ENCODE peak calls at places on chromosome 22, in ten cellular contexts. One of them, this sample, is unnamed.

GRCh38 chr22:50209893-50210292 is 9.1 kb downstream of the SELENOO start:
- DNase-seq in IMR-90: peak
- DNase-seq in heart left ventricle: no peak
- DNase-seq in sigmoid colon: peak
- DNase-seq in upper lobe of left lung: peak
- DNase-seq in A549: peak
- DNase-seq in uterus: peak
- DNase-seq in lower leg skin: no peak
- DNase-seq in thyroid gland: peak
- DNase-seq in gastrocnemius medialis: peak
- DNase-seq in this sample: peak

GRCh38 chr22:39219071-39220050 is 25.4 kb downstream of the PDGFB start:
- DNase-seq in IMR-90: no peak
- DNase-seq in heart left ventricle: peak
- DNase-seq in sigmoid colon: peak
- DNase-seq in upper lobe of left lung: no peak
- DNase-seq in A549: no peak
- DNase-seq in uterus: no peak
- DNase-seq in lower leg skin: no peak
- DNase-seq in thyroid gland: no peak
- DNase-seq in gastrocnemius medialis: no peak
- DNase-seq in this sample: peak

GRCh38 chr22:20805972-20806471 is 32.1 kb downstream of the SERPIND1 start:
- DNase-seq in IMR-90: peak
- DNase-seq in heart left ventricle: no peak
- DNase-seq in sigmoid colon: no peak
- DNase-seq in upper lobe of left lung: no peak
- DNase-seq in A549: no peak
- DNase-seq in uterus: no peak
- DNase-seq in lower leg skin: no peak
- DNase-seq in thyroid gland: no peak
- DNase-seq in gastrocnemius medialis: no peak
- DNase-seq in this sample: no peak

GRCh38 chr22:25475554-25476022 is 88.9 kb upstream of the GRK3 start:
- DNase-seq in IMR-90: peak
- DNase-seq in heart left ventricle: peak
- DNase-seq in sigmoid colon: peak
- DNase-seq in upper lobe of left lung: no peak
- DNase-seq in A549: no peak
- DNase-seq in uterus: no peak
- DNase-seq in lower leg skin: no peak
- DNase-seq in thyroid gland: peak
- DNase-seq in gastrocnemius medialis: no peak
- DNase-seq in this sample: no peak

GRCh38 chr22:37316405-37316804 is 34.1 kb downstream of the CYTH4 start:
- DNase-seq in IMR-90: no peak
- DNase-seq in heart left ventricle: no peak
- DNase-seq in sigmoid colon: no peak
- DNase-seq in upper lobe of left lung: no peak
- DNase-seq in A549: no peak
- DNase-seq in uterus: no peak
- DNase-seq in lower leg skin: no peak
- DNase-seq in thyroid gland: no peak
- DNase-seq in gastrocnemius medialis: no peak
- DNase-seq in this sample: no peak

GRCh38 chr22:20530368-20531153 is 23.2 kb downstream of the MED15 start:
- DNase-seq in IMR-90: peak
- DNase-seq in heart left ventricle: no peak
- DNase-seq in sigmoid colon: no peak
- DNase-seq in upper lobe of left lung: no peak
- DNase-seq in A549: peak
- DNase-seq in uterus: no peak
- DNase-seq in lower leg skin: no peak
- DNase-seq in thyroid gland: peak
- DNase-seq in gastrocnemius medialis: peak
- DNase-seq in this sample: no peak

GRCh38 chr22:23058063-23058462 is 12.3 kb upstream of the GNAZ start:
- DNase-seq in IMR-90: no peak
- DNase-seq in heart left ventricle: no peak
- DNase-seq in sigmoid colon: no peak
- DNase-seq in upper lobe of left lung: no peak
- DNase-seq in A549: no peak
- DNase-seq in uterus: no peak
- DNase-seq in lower leg skin: no peak
- DNase-seq in thyroid gland: no peak
- DNase-seq in gastrocnemius medialis: no peak
- DNase-seq in this sample: no peak

GRCh38 chr22:33717694-33718396 is 202.4 kb downstream of the LARGE1 start:
- DNase-seq in IMR-90: no peak
- DNase-seq in heart left ventricle: no peak
- DNase-seq in sigmoid colon: no peak
- DNase-seq in upper lobe of left lung: no peak
- DNase-seq in A549: no peak
- DNase-seq in uterus: no peak
- DNase-seq in lower leg skin: no peak
- DNase-seq in thyroid gland: no peak
- DNase-seq in gastrocnemius medialis: no peak
- DNase-seq in this sample: no peak

GRCh38 chr22:32079110-32080089 is 36.3 kb downstream of the SLC5A1 start:
- DNase-seq in IMR-90: peak
- DNase-seq in heart left ventricle: no peak
- DNase-seq in sigmoid colon: no peak
- DNase-seq in upper lobe of left lung: no peak
- DNase-seq in A549: peak
- DNase-seq in uterus: no peak
- DNase-seq in lower leg skin: no peak
- DNase-seq in thyroid gland: no peak
- DNase-seq in gastrocnemius medialis: peak
- DNase-seq in this sample: no peak

GRCh38 chr22:38766076-38766777 is 10.4 kb upstream of the SUN2 start:
- DNase-seq in IMR-90: peak
- DNase-seq in heart left ventricle: no peak
- DNase-seq in sigmoid colon: peak
- DNase-seq in upper lobe of left lung: no peak
- DNase-seq in A549: peak
- DNase-seq in uterus: peak
- DNase-seq in lower leg skin: peak
- DNase-seq in thyroid gland: peak
- DNase-seq in gastrocnemius medialis: peak
- DNase-seq in this sample: no peak

GRCh38 chr22:38272373-38273134 is at the start of gene TMEM184B:
- DNase-seq in IMR-90: peak
- DNase-seq in heart left ventricle: peak
- DNase-seq in sigmoid colon: peak
- DNase-seq in upper lobe of left lung: peak
- DNase-seq in A549: peak
- DNase-seq in uterus: peak
- DNase-seq in lower leg skin: peak
- DNase-seq in thyroid gland: peak
- DNase-seq in gastrocnemius medialis: peak
- DNase-seq in this sample: peak

GRCh38 chr22:43823353-43823908 is 11.3 kb upstream of the EFCAB6 start:
- DNase-seq in IMR-90: no peak
- DNase-seq in heart left ventricle: no peak
- DNase-seq in sigmoid colon: no peak
- DNase-seq in upper lobe of left lung: no peak
- DNase-seq in A549: peak
- DNase-seq in uterus: no peak
- DNase-seq in lower leg skin: no peak
- DNase-seq in thyroid gland: no peak
- DNase-seq in gastrocnemius medialis: no peak
- DNase-seq in this sample: no peak
- TF ChIP-seq POLR2A in IMR-90: no peak
- TF ChIP-seq POLR2A in heart left ventricle: no peak
- TF ChIP-seq POLR2A in sigmoid colon: no peak
- TF ChIP-seq POLR2A in upper lobe of left lung: no peak
- TF ChIP-seq POLR2A in A549: no peak
- TF ChIP-seq POLR2A in uterus: no peak
- TF ChIP-seq POLR2A in lower leg skin: no peak
- TF ChIP-seq POLR2A in thyroid gland: no peak
- TF ChIP-seq POLR2A in gastrocnemius medialis: no peak
- TF ChIP-seq POLR2A in this sample: no peak

DNA sequence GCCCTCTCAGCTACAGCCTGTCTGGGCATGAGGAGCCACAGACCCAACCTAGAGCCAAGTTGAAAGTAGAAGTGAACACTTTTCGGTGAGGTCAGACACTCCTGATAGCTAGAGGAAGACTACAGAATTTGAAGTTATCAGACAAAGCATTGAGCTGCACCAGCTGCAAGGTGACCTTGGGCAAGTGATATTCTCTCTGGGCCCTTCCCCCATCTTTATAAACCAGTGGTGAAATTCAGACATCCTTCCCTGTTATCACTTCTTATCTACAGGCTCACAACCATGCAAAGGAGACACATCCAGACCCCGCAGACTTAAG is 8.0 kb upstream of the PMM1 start:
- DNase-seq in IMR-90: no peak
- DNase-seq in heart left ventricle: no peak
- DNase-seq in sigmoid colon: no peak
- DNase-seq in upper lobe of left lung: no peak
- DNase-seq in A549: no peak
- DNase-seq in uterus: no peak
- DNase-seq in lower leg skin: no peak
- DNase-seq in thyroid gland: no peak
- DNase-seq in gastrocnemius medialis: no peak
- DNase-seq in this sample: no peak
- TF ChIP-seq CTCF in IMR-90: no peak
- TF ChIP-seq CTCF in heart left ventricle: peak
- TF ChIP-seq CTCF in sigmoid colon: no peak
- TF ChIP-seq CTCF in upper lobe of left lung: no peak
- TF ChIP-seq CTCF in A549: no peak
- TF ChIP-seq CTCF in uterus: no peak
- TF ChIP-seq CTCF in lower leg skin: no peak
- TF ChIP-seq CTCF in thyroid gland: no peak
- TF ChIP-seq CTCF in gastrocnemius medialis: no peak
- TF ChIP-seq CTCF in this sample: no peak

GRCh38 chr22:46004105-46004866 is 27.3 kb upstream of the WNT7B start:
- DNase-seq in IMR-90: no peak
- DNase-seq in heart left ventricle: no peak
- DNase-seq in sigmoid colon: peak
- DNase-seq in upper lobe of left lung: no peak
- DNase-seq in A549: no peak
- DNase-seq in uterus: no peak
- DNase-seq in lower leg skin: no peak
- DNase-seq in thyroid gland: no peak
- DNase-seq in gastrocnemius medialis: peak
- DNase-seq in this sample: peak

GRCh38 chr22:46001046-46001425 is 24.1 kb upstream of the WNT7B start:
- DNase-seq in IMR-90: no peak
- DNase-seq in heart left ventricle: no peak
- DNase-seq in sigmoid colon: no peak
- DNase-seq in upper lobe of left lung: no peak
- DNase-seq in A549: no peak
- DNase-seq in uterus: no peak
- DNase-seq in lower leg skin: no peak
- DNase-seq in thyroid gland: no peak
- DNase-seq in gastrocnemius medialis: no peak
- DNase-seq in this sample: peak

GRCh38 chr22:46001426-46002106 is 24.6 kb upstream of the WNT7B start:
- DNase-seq in IMR-90: no peak
- DNase-seq in heart left ventricle: peak
- DNase-seq in sigmoid colon: peak
- DNase-seq in upper lobe of left lung: no peak
- DNase-seq in A549: no peak
- DNase-seq in uterus: no peak
- DNase-seq in lower leg skin: no peak
- DNase-seq in thyroid gland: peak
- DNase-seq in gastrocnemius medialis: no peak
- DNase-seq in this sample: peak

GRCh38 chr22:46002757-46003270 is 25.9 kb upstream of the WNT7B start:
- DNase-seq in IMR-90: peak
- DNase-seq in heart left ventricle: no peak
- DNase-seq in sigmoid colon: peak
- DNase-seq in upper lobe of left lung: no peak
- DNase-seq in A549: peak
- DNase-seq in uterus: no peak
- DNase-seq in lower leg skin: no peak
- DNase-seq in thyroid gland: no peak
- DNase-seq in gastrocnemius medialis: peak
- DNase-seq in this sample: peak

GRCh38 chr22:46003271-46004091 is 26.5 kb upstream of the WNT7B start:
- DNase-seq in IMR-90: no peak
- DNase-seq in heart left ventricle: no peak
- DNase-seq in sigmoid colon: peak
- DNase-seq in upper lobe of left lung: no peak
- DNase-seq in A549: no peak
- DNase-seq in uterus: no peak
- DNase-seq in lower leg skin: no peak
- DNase-seq in thyroid gland: no peak
- DNase-seq in gastrocnemius medialis: no peak
- DNase-seq in this sample: peak
- TF ChIP-seq POLR2A in IMR-90: no peak
- TF ChIP-seq POLR2A in heart left ventricle: no peak
- TF ChIP-seq POLR2A in sigmoid colon: no peak
- TF ChIP-seq POLR2A in upper lobe of left lung: no peak
- TF ChIP-seq POLR2A in A549: no peak
- TF ChIP-seq POLR2A in uterus: no peak
- TF ChIP-seq POLR2A in lower leg skin: no peak
- TF ChIP-seq POLR2A in thyroid gland: no peak
- TF ChIP-seq POLR2A in gastrocnemius medialis: no peak
- TF ChIP-seq POLR2A in this sample: no peak

GRCh38 chr22:29028468-29028867 is 33.2 kb downstream of the C22orf31 start:
- DNase-seq in IMR-90: no peak
- DNase-seq in heart left ventricle: no peak
- DNase-seq in sigmoid colon: no peak
- DNase-seq in upper lobe of left lung: no peak
- DNase-seq in A549: no peak
- DNase-seq in uterus: no peak
- DNase-seq in lower leg skin: no peak
- DNase-seq in thyroid gland: no peak
- DNase-seq in gastrocnemius medialis: no peak
- DNase-seq in this sample: no peak

GRCh38 chr22:29031236-29031982 is 30.2 kb downstream of the C22orf31 start:
- DNase-seq in IMR-90: peak
- DNase-seq in heart left ventricle: peak
- DNase-seq in sigmoid colon: peak
- DNase-seq in upper lobe of left lung: peak
- DNase-seq in A549: peak
- DNase-seq in uterus: peak
- DNase-seq in lower leg skin: peak
- DNase-seq in thyroid gland: peak
- DNase-seq in gastrocnemius medialis: peak
- DNase-seq in this sample: no peak

GRCh38 chr22:29030618-29031235 is 30.9 kb downstream of the C22orf31 start:
- DNase-seq in IMR-90: peak
- DNase-seq in heart left ventricle: peak
- DNase-seq in sigmoid colon: peak
- DNase-seq in upper lobe of left lung: peak
- DNase-seq in A549: peak
- DNase-seq in uterus: peak
- DNase-seq in lower leg skin: no peak
- DNase-seq in thyroid gland: peak
- DNase-seq in gastrocnemius medialis: peak
- DNase-seq in this sample: peak

GRCh38 chr22:29029202-29030000 is 32.2 kb downstream of the C22orf31 start:
- DNase-seq in IMR-90: no peak
- DNase-seq in heart left ventricle: no peak
- DNase-seq in sigmoid colon: no peak
- DNase-seq in upper lobe of left lung: no peak
- DNase-seq in A549: no peak
- DNase-seq in uterus: no peak
- DNase-seq in lower leg skin: no peak
- DNase-seq in thyroid gland: no peak
- DNase-seq in gastrocnemius medialis: no peak
- DNase-seq in this sample: no peak

GRCh38 chr22:29030016-29030617 is 31.5 kb downstream of the C22orf31 start:
- DNase-seq in IMR-90: no peak
- DNase-seq in heart left ventricle: no peak
- DNase-seq in sigmoid colon: no peak
- DNase-seq in upper lobe of left lung: peak
- DNase-seq in A549: no peak
- DNase-seq in uterus: no peak
- DNase-seq in lower leg skin: no peak
- DNase-seq in thyroid gland: no peak
- DNase-seq in gastrocnemius medialis: no peak
- DNase-seq in this sample: no peak
- TF ChIP-seq CTCF in IMR-90: no peak
- TF ChIP-seq CTCF in heart left ventricle: no peak
- TF ChIP-seq CTCF in sigmoid colon: no peak
- TF ChIP-seq CTCF in upper lobe of left lung: peak
- TF ChIP-seq CTCF in A549: no peak
- TF ChIP-seq CTCF in uterus: no peak
- TF ChIP-seq CTCF in lower leg skin: no peak
- TF ChIP-seq CTCF in thyroid gland: no peak
- TF ChIP-seq CTCF in gastrocnemius medialis: no peak
- TF ChIP-seq CTCF in this sample: no peak